ENCODE peak calls at places on chromosomes 4 and X, in seven cellular contexts. L is fibroblast of mammary gland; K is thoracic aorta; E is IMR-90; O is left lung; S is psoas muscle; B is CD4-positive, alpha-beta T cell. G is an unnamed sample.

GRCh38 chr4:89509708-89510269 is 202.2 kb upstream of the GPRIN3 start:
- DNase-seq in L (peak), K (no peak), E (peak), O (no peak), S (no peak), B (no peak), G (no peak)

GRCh38 chrX:147875866-147876596 is 35.7 kb upstream of the FMR1 start:
- DNase-seq in L (peak), K (no peak), E (no peak), O (no peak), S (no peak), B (no peak), G (no peak)

GRCh38 chrX:2710041-2710471 is 19.0 kb downstream of the CD99 start:
- DNase-seq in L (peak), K (no peak), E (peak), O (no peak), S (no peak), B (no peak), G (no peak)

GRCh38 chrX:136147320-136147901 is at the start of gene FHL1:
- DNase-seq in L (no peak), K (no peak), E (peak), O (peak), S (peak), B (peak), G (peak)

GRCh38 chrX:130523460-130524394 is 121.9 kb downstream of the RBMX2 start:
- DNase-seq in L (peak), K (peak), E (no peak), O (no peak), S (no peak), B (no peak), G (no peak)

GRCh38 chr4:99201687-99202086 is 17.4 kb downstream of the ADH6 start:
- DNase-seq in L (peak), K (no peak), E (peak), O (no peak), S (no peak), B (no peak), G (no peak)

GRCh38 chr4:176475091-176475490 is 155.3 kb downstream of the SPCS3 start:
- DNase-seq in L (no peak), K (no peak), E (no peak), O (no peak), S (no peak), B (no peak), G (no peak)

GRCh38 chr4:52932586-52933482 is 70.7 kb downstream of the RASL11B start:
- DNase-seq in L (peak), K (no peak), E (peak), O (no peak), S (no peak), B (no peak), G (no peak)

GRCh38 chr4:107036602-107037151 is 564 bp upstream of the DKK2 start:
- DNase-seq in L (no peak), K (no peak), E (no peak), O (peak), S (no peak), B (no peak), G (peak)

GRCh38 chrX:41824551-41824950 is 98.8 kb downstream of the CASK start:
- DNase-seq in L (peak), K (no peak), E (peak), O (no peak), S (no peak), B (no peak), G (no peak)

GRCh38 chr4:26766142-26766541 is 94.5 kb upstream of the STIM2 start:
- DNase-seq in L (no peak), K (no peak), E (no peak), O (no peak), S (no peak), B (no peak), G (no peak)

GRCh38 chr4:10074767-10075105 is 41.9 kb downstream of the WDR1 start:
- DNase-seq in L (peak), K (no peak), E (peak), O (peak), S (no peak), B (no peak), G (no peak)

GRCh38 chr4:110704748-110705439 is 82.0 kb upstream of the PITX2 start:
- DNase-seq in L (no peak), K (no peak), E (no peak), O (no peak), S (no peak), B (no peak), G (no peak)

GRCh38 chrX:42094208-42094607 is 170.9 kb upstream of the CASK start:
- DNase-seq in L (no peak), K (no peak), E (peak), O (no peak), S (no peak), B (no peak), G (no peak)

GRCh38 chrX:153469811-153470410 is 465 bp downstream of the HAUS7 start:
- DNase-seq in L (peak), K (no peak), E (peak), O (no peak), S (peak), B (no peak), G (peak)

DNA sequence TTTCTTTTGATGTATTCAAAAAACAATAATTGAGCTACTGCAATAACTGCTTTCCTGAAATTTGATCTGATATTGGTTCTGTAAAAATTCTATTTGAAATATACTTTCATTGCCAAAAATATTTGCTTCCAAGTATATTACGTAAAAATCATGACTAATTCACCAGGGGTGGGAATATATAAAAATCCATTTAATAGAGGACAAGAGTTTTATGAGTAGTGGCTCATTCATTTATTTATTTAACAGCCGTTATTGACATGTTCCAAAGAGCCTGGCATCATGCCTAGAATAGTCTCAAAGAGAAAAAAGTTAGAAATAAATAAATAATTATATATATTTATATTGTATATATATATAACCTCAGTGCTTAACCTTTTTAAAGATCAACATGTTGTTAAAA is 34.3 kb downstream of the GLRA3 start:
- DNase-seq in L (peak), K (no peak), E (no peak), O (no peak), S (no peak), B (no peak), G (no peak)
- TF ChIP-seq CTCF in L (no peak), K (no peak), E (no peak), O (no peak), S (no peak), B (no peak), G (no peak)

DNA sequence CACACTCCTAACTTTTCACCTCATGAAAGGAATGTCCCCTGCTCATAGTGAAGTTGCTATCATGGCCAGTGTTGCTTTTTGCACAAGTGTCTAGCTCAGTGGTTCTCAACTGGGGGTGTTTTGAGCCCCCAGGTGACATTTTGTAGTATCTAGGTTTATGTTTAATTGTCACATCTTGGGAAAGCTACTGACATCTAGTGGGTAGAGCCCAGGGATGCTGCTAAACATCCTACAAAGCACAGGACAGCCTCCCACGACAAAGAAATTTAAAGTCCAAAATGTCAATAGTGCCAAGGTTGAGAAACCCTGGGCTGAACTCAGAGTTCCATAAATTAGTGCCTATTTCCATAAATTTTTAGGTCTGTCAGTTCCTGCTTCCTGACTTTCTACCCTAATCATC is 70.7 kb upstream of the HCCS start:
- DNase-seq in L (no peak), K (no peak), E (no peak), O (no peak), S (no peak), B (no peak), G (no peak)
- TF ChIP-seq CTCF in L (no peak), K (no peak), E (no peak), O (no peak), S (no peak), B (no peak), G (no peak)

GRCh38 chrX:80181079-80181478 is 166.5 kb downstream of the TBX22 start:
- DNase-seq in L (no peak), K (no peak), E (no peak), O (no peak), S (no peak), B (no peak), G (no peak)
- TF ChIP-seq CTCF in L (peak), K (no peak), E (no peak), O (no peak), S (no peak), B (no peak), G (peak)

GRCh38 chrX:83658731-83659130 is 150.6 kb downstream of the POU3F4 start:
- DNase-seq in L (no peak), K (no peak), E (no peak), O (no peak), S (no peak), B (no peak), G (no peak)
- TF ChIP-seq CTCF in L (peak), K (no peak), E (no peak), O (no peak), S (no peak), B (no peak), G (no peak)

GRCh38 chr4:139768913-139769312 is 103.3 kb downstream of the MGST2 start:
- DNase-seq in L (peak), K (no peak), E (no peak), O (no peak), S (no peak), B (no peak), G (no peak)
- TF ChIP-seq CTCF in L (peak), K (no peak), E (no peak), O (no peak), S (no peak), B (no peak), G (peak)

DNA sequence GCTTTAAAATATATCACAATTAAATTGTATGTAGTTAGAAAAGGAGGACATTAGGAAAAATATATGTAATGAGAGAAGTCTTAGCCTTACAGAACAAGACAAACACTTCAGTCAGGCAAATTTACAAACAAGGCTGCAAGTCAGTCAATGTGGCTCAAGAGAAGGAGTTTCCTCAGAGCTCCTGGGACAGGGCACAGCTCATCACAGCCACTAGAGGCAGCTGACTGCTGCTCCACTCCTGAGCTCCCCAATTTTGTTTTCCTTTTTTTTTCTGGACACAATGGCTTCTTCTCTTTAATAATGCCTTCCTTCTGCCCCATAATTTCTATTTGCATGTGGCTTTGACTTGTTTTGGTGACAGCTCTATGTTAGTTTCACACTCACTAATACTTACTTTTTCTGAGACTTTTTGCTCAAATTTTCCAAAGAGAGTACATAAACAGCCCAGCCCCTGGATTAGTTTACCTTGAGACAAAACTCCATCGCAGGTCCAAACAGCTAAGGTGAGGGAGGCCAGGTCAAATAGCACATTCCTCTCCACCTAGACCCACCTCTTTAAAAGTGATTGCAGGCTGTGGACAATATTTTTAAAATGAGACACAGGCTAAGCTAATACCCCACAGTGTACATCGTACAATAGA is 850.4 kb upstream of the FRG1 start:
- DNase-seq in L (peak), K (no peak), E (peak), O (no peak), S (no peak), B (no peak), G (peak)
- TF ChIP-seq CTCF in L (peak), K (no peak), E (peak), O (no peak), S (peak), B (no peak), G (peak)

DNA sequence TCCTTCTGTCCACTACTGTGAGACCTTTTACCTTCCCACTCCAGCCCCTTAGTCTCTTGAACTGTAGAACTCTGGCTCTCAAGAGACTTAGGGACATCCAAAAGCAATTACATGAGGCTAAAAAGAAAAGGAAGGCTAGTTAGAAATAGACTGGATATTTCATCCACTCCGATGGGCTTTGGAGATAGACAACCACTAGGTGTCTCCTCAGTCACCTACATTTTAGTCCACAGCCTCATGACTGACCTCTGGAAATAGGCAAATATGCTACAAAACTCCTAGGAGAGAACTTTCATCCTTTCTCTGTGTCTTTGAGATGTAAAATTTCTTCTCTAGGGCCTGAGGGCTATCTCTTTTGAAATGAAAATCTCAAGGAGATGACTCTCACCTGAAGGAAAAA is 45.1 kb upstream of the LAMP2 start:
- DNase-seq in L (peak), K (no peak), E (peak), O (no peak), S (no peak), B (no peak), G (no peak)
- TF ChIP-seq CTCF in L (peak), K (no peak), E (peak), O (no peak), S (peak), B (no peak), G (no peak)

GRCh38 chr4:15402146-15402545 is 25.7 kb upstream of the C1QTNF7 start:
- DNase-seq in L (peak), K (no peak), E (peak), O (no peak), S (no peak), B (no peak), G (no peak)

GRCh38 chr4:15402974-15403373 is 24.9 kb upstream of the C1QTNF7 start:
- DNase-seq in L (no peak), K (no peak), E (no peak), O (no peak), S (no peak), B (no peak), G (no peak)

GRCh38 chr4:15398732-15399131 is 29.1 kb upstream of the C1QTNF7 start:
- DNase-seq in L (no peak), K (no peak), E (no peak), O (no peak), S (no peak), B (no peak), G (no peak)

GRCh38 chr4:15400276-15400675 is 27.6 kb upstream of the C1QTNF7 start:
- DNase-seq in L (no peak), K (no peak), E (no peak), O (no peak), S (no peak), B (no peak), G (no peak)

DNA sequence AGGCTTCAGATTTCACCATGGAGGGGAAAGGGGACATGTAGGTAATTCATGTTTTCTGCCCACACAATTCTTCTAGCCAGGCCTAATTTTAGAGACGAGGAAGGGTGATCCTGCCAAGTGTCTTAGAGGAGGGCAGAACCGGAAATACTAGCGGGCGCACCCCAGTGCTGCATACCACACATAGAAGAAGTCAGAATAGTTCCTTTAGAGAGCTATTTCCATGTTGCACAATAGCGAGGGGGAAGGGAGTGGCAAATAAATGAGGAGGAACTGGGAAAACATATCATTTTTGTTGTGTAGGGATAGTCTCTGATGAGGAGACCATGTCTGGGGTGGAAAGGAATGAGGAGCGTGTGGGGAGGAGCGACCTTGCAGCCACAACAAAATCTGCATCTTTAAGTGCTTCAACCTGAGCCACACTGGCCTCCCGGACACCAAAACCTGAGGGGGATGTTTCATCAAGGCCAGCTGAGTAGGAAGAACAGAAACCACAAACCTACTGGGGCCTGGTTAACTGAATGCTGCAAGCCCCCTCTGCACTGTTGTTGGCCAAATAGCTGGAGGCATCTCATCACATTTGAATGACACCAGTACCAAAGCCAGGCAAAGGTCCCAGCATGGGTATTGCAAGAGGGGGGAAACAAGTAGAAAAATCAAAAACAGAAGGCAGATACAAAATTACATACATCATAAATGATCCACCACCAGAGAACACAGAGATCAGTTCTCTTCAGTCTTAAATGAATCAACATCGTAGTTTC is 26.7 kb upstream of the C1QTNF7 start:
- DNase-seq in L (peak), K (peak), E (peak), O (peak), S (peak), B (peak), G (no peak)
- TF ChIP-seq CTCF in L (no peak), K (no peak), E (no peak), O (no peak), S (no peak), B (no peak), G (no peak)

GRCh38 chrX:8366491-8366890 is 98.1 kb upstream of the VCX3B start:
- DNase-seq in L (no peak), K (no peak), E (no peak), O (no peak), S (no peak), B (no peak), G (no peak)

DNA sequence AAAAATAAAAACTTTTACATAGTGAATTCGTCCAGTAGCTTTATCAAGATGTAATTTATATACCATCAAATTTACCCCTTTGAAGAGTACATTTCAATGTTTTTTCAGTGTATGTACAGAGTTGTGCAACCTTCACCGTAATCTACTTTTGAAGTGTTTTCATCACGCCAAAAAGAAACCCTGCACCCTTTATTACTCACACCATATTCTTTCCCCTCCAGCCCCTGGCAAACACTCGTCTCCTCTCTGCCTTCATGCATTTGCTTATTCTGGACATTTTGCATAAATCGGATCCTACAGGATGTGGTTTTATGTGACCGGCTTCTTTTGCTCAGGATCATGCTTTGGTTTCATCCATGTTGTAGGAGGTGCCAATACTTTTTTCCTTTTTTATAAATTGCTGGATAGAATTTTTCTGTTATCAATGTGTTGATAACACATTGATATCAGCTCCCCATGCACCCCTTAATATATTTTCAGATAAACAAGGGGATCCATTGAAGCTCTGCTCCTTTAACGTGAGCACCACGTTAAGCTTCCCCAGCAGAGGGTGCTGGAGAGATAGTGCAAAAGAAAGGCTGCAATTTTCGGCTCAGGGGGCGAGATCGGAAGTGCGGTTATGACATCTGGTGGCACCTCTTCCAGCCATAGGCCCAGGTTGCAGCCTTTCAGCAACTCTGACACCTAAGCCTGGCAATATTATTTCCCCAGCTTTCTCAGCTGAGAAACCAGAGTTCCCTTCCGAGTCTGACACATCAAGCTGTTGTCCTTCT is 100.1 kb upstream of the VCX3B start:
- DNase-seq in L (no peak), K (no peak), E (no peak), O (no peak), S (no peak), B (no peak), G (peak)
- TF ChIP-seq CTCF in L (peak), K (no peak), E (no peak), O (no peak), S (peak), B (no peak), G (peak)

GRCh38 chr4:129971419-129971818 is 875.5 kb downstream of the C4orf33 start:
- DNase-seq in L (no peak), K (no peak), E (no peak), O (no peak), S (no peak), B (no peak), G (no peak)

GRCh38 chr4:129968366-129968765 is 872.4 kb downstream of the C4orf33 start:
- DNase-seq in L (no peak), K (no peak), E (no peak), O (no peak), S (no peak), B (no peak), G (no peak)

GRCh38 chr4:129968778-129969177 is 872.8 kb downstream of the C4orf33 start:
- DNase-seq in L (no peak), K (no peak), E (no peak), O (no peak), S (no peak), B (no peak), G (no peak)

DNA sequence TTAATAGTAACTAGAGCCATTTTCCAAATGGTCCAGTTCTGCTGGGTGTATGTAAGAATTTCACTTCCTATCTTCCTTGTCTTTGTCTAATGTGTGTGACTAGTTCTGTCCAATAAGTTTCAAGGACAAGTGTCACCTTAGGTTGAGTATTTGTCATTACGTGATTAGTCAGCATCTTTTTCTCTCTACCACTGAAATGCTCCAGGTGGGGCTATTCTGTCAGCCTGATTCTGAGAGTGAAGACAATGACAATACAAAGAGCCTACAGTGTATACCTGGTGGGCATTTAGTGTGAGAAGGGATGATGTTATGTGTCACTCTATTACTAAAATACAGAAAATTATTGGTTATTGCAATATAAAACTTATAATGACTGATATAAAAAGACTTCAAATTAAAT is 876.3 kb downstream of the C4orf33 start:
- DNase-seq in L (no peak), K (no peak), E (no peak), O (no peak), S (no peak), B (no peak), G (no peak)
- TF ChIP-seq CTCF in L (no peak), K (no peak), E (no peak), O (no peak), S (no peak), B (no peak), G (no peak)

G was measured in glutamatergic neuron.